ENCODE peak calls at places on chromosomes 11 and 22, in six cellular contexts. T is CD8-positive, alpha-beta T cell; Z is lower lobe of right lung; B is astrocyte of the cerebellum; C is activated CD8-positive, alpha-beta T cell treated with anti-CD3 and anti-CD28 coated beads for 36 hours; N is mammary epithelial cell. J is an unnamed sample.

GRCh38 chr11:22634897-22635629 is 9.4 kb upstream of the FANCF start:
- DNase-seq in T (no peak), Z (no peak), B (no peak), C (peak; percentile 20), N (peak; percentile 29), J (peak; percentile 31)

GRCh38 chr11:105392546-105392945 is 217.3 kb upstream of the GRIA4 start:
- DNase-seq in T (no peak), Z (no peak), B (no peak), C (no peak), N (no peak), J (peak; percentile 68)

GRCh38 chr11:74696932-74697687 is 34.1 kb downstream of the CHRDL2 start:
- DNase-seq in T (no peak), Z (peak; percentile 82), B (peak; percentile 38), C (no peak), N (peak; percentile 76), J (peak; percentile 81)

GRCh38 chr11:70445091-70445490 is 46.8 kb downstream of the CTTN start:
- DNase-seq in T (no peak), Z (no peak), B (no peak), C (no peak), N (no peak), J (no peak)

GRCh38 chr11:3093281-3094191 is 36.3 kb upstream of the CARS1 start:
- DNase-seq in T (no peak), Z (no peak), B (no peak), C (no peak), N (no peak), J (no peak)

GRCh38 chr11:62546244-62546936 is at the start of gene AHNAK:
- DNase-seq in T (peak; percentile 57), Z (peak; percentile 90), B (no peak), C (peak; percentile 80), N (peak; percentile 67), J (peak; percentile 93)

GRCh38 chr11:16291729-16292128 is 64.6 kb downstream of the SOX6 start:
- DNase-seq in T (no peak), Z (no peak), B (no peak), C (no peak), N (no peak), J (no peak)

GRCh38 chr11:75813622-75814039 is 1.4 kb upstream of the UVRAG start:
- DNase-seq in T (no peak), Z (no peak), B (no peak), C (no peak), N (peak; percentile 85), J (no peak)

GRCh38 chr11:101323997-101324396 is 194.4 kb upstream of the PGR start:
- DNase-seq in T (no peak), Z (no peak), B (no peak), C (no peak), N (peak; percentile 5), J (no peak)

GRCh38 chr11:32420937-32421532 is 14.3 kb downstream of the WT1 start:
- DNase-seq in T (peak; percentile 11), Z (no peak), B (no peak), C (peak; percentile 57), N (peak; percentile 43), J (no peak)

GRCh38 chr22:42236268-42236667 is 34.2 kb downstream of the TCF20 start:
- DNase-seq in T (no peak), Z (no peak), B (no peak), C (no peak), N (no peak), J (no peak)

GRCh38 chr11:7501251-7501650 is 12.5 kb upstream of the PPFIBP2 start:
- DNase-seq in T (no peak), Z (no peak), B (no peak), C (no peak), N (no peak), J (no peak)

GRCh38 chr22:25057013-25057881 is 104.7 kb downstream of the KIAA1671 start:
- DNase-seq in T (peak; percentile 62), Z (peak; percentile 73), B (peak; percentile 6), C (peak; percentile 88), N (peak; percentile 30), J (peak; percentile 37)

GRCh38 chr11:3824714-3825472 is 15.9 kb downstream of the RHOG start:
- DNase-seq in T (peak; percentile 67), Z (peak; percentile 83), B (no peak), C (peak; percentile 92), N (no peak), J (no peak)

GRCh38 chr11:61334434-61335354 is 1.7 kb downstream of the TKFC start:
- DNase-seq in T (no peak), Z (no peak), B (no peak), C (no peak), N (peak; percentile 45), J (peak; percentile 47)

GRCh38 chr11:61333638-61334433 is 808 bp downstream of the TKFC start:
- DNase-seq in T (no peak), Z (no peak), B (no peak), C (no peak), N (no peak), J (no peak)

GRCh38 chr11:61337706-61338268 is 4.8 kb downstream of the TKFC start:
- DNase-seq in T (no peak), Z (no peak), B (no peak), C (no peak), N (no peak), J (no peak)

GRCh38 chr11:61335355-61335710 is 2.3 kb downstream of the TKFC start:
- DNase-seq in T (no peak), Z (no peak), B (no peak), C (no peak), N (no peak), J (no peak)

DNA sequence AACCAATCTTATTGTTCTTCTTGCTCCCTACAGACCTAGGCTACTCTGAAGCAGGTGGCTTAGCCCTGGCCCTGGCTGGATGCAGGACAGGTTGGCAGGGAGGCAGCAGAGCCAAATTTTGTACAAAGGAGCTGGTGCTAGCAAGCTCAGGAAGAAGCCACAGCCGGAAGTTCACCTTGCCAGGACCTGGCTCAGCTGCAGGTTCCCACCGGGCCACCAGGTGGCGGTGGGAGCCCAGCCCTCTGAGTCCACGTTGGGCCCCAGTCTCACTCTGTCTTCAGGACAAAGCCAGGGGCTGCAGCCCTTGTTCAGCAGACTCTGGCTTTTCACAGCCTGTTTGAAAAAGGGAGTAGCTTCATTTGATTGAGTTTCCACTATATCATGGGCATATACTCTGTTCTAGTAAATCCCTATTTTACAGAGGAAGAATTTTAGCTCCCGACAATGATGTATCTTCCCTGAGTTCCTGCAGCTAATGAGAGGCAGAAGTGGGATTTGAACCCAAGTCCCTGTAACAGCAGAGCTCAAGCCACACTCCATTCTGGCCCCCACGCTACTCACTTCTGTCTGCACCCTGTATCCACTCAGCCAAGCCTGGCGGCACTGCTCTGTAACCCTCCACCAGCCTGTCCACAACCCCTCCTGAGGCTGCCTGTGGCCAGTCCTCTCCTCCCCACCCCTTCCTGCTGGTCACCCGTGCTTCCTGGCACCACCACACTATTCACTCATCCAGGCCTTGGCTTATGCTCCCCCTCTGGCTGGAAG is 3.3 kb downstream of the TKFC start:
- DNase-seq in T (peak; percentile 81), Z (peak; percentile 86), B (peak; percentile 51), C (peak; percentile 87), N (peak; percentile 75), J (peak; percentile 87)
- TF ChIP-seq CTCF in T (peak; percentile 94), Z (peak; percentile 97), B (peak; percentile 99), C (peak; percentile 96), N (peak; percentile 92), J (peak; percentile 99)

GRCh38 chr22:48760481-48761238 is 1067.0 kb downstream of the BRD1 start:
- DNase-seq in T (no peak), Z (peak; percentile 21), B (no peak), C (no peak), N (no peak), J (no peak)
- TF ChIP-seq CTCF in T (no peak), Z (no peak), B (no peak), C (no peak), N (no peak), J (no peak)

GRCh38 chr11:11215058-11215815 is 137.8 kb downstream of the CSNK2A3 start:
- DNase-seq in T (no peak), Z (no peak), B (no peak), C (no peak), N (no peak), J (no peak)

GRCh38 chr11:11218287-11218986 is 134.6 kb downstream of the CSNK2A3 start:
- DNase-seq in T (no peak), Z (no peak), B (no peak), C (no peak), N (no peak), J (no peak)

GRCh38 chr11:11213117-11213516 is 139.9 kb downstream of the CSNK2A3 start:
- DNase-seq in T (no peak), Z (no peak), B (no peak), C (no peak), N (no peak), J (no peak)

GRCh38 chr11:11217555-11218286 is 135.3 kb downstream of the CSNK2A3 start:
- DNase-seq in T (no peak), Z (no peak), B (no peak), C (no peak), N (no peak), J (no peak)

DNA sequence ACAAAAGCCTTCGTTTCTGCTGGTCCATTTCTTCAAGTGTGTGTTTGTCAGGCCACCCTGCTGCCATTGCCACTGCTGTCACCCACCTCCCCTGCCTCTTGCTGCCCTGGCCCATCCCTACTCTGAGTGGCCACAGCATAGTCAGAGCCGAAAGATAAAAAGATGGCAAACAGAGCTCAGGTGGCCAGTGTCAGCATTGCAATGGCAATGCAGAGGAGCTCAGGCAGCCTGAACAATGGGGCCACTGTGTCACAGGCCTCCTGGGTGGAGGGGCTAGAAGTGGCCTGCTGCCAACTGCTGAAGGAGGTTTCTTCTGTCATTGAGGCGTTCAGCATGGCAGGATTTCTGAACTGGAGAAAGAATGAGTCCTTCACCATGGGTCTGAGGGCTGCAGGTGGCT is 137.1 kb downstream of the CSNK2A3 start:
- DNase-seq in T (no peak), Z (no peak), B (no peak), C (no peak), N (no peak), J (no peak)
- TF ChIP-seq CTCF in T (no peak), Z (no peak), B (no peak), C (no peak), N (no peak), J (no peak)

GRCh38 chr11:66221726-66222236 is 46.7 kb upstream of the RAB1B start:
- DNase-seq in T (no peak), Z (no peak), B (no peak), C (peak; percentile 52), N (no peak), J (peak; percentile 5)

GRCh38 chr11:66222358-66223149 is 45.9 kb upstream of the RAB1B start:
- DNase-seq in T (peak; percentile 85), Z (peak; percentile 93), B (peak; percentile 83), C (peak; percentile 97), N (peak; percentile 88), J (peak; percentile 77)

GRCh38 chr11:66225054-66225453 is 43.4 kb upstream of the RAB1B start:
- DNase-seq in T (no peak), Z (no peak), B (no peak), C (no peak), N (no peak), J (no peak)

GRCh38 chr11:66226111-66226510 is 42.3 kb upstream of the RAB1B start:
- DNase-seq in T (no peak), Z (no peak), B (no peak), C (no peak), N (no peak), J (no peak)

DNA sequence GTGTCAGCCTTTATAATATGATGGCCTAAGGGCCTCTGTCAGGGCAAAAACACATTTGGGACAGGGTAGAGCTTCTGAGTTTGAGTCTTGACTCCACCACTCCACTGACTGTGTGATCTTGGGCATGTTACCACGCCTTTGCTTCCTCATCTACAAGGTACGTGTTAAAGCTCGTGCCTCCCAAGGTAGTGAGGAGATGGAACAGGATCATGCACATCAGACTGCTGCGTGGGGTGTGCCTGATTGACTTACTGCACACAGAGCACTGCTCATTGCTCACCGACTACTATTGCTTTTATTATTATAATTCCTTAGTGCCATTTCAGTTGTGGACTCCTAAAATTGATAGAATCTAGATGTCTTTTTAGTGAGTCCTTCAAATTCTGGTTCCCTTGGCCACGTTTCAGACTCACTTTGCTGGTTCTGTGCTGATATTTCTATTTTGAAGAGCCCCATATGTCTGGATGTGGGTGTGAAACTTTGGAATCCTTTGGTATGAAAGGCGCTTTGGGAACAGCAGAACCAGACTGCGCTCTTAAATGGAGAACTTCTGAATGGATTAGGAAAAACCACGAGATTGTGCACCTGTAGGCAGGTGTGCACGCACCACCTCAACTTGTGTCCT is 44.1 kb upstream of the RAB1B start:
- DNase-seq in T (no peak), Z (no peak), B (no peak), C (no peak), N (no peak), J (no peak)
- TF ChIP-seq CTCF in T (no peak), Z (no peak), B (no peak), C (no peak), N (no peak), J (no peak)